ENCODE peak calls at places on chromosomes 4 and X, in ten cellular contexts. One of them, this sample, is unnamed.
A peak's percentile ranks its signal among the peaks of the same experiment; 100 is the strongest.

GRCh38 chr4:113610542-113610941 is 151.0 kb downstream of the CAMK2D start:
- DNase-seq in AG10803: no peak
- DNase-seq in HepG2: no peak
- DNase-seq in choroid plexus epithelial cell: no peak
- DNase-seq in psoas muscle: no peak
- DNase-seq in upper lobe of right lung: no peak
- DNase-seq in foreskin keratinocyte: no peak
- DNase-seq in cardiac muscle cell: no peak
- DNase-seq in A549: no peak
- DNase-seq in CD8-positive, alpha-beta T cell: no peak
- DNase-seq in this sample: no peak

GRCh38 chr4:99947190-99947578 is 766 bp upstream of the DNAJB14 start:
- DNase-seq in psoas muscle: no peak
- DNase-seq in A549: no peak
- DNase-seq in foreskin keratinocyte: no peak
- DNase-seq in choroid plexus epithelial cell: peak; percentile 33
- DNase-seq in HepG2: no peak
- DNase-seq in upper lobe of right lung: no peak
- DNase-seq in cardiac muscle cell: no peak
- DNase-seq in AG10803: no peak
- DNase-seq in CD8-positive, alpha-beta T cell: no peak
- DNase-seq in this sample: no peak

GRCh38 chr4:30716158-30716557 is 4.0 kb upstream of the PCDH7 start:
- DNase-seq in foreskin keratinocyte: peak; percentile 57
- DNase-seq in A549: peak; percentile 6
- DNase-seq in psoas muscle: no peak
- DNase-seq in upper lobe of right lung: no peak
- DNase-seq in choroid plexus epithelial cell: peak; percentile 64
- DNase-seq in cardiac muscle cell: peak; percentile 50
- DNase-seq in AG10803: no peak
- DNase-seq in HepG2: peak; percentile 2
- DNase-seq in CD8-positive, alpha-beta T cell: no peak
- DNase-seq in this sample: no peak

GRCh38 chrX:43595931-43596330 is 60.2 kb upstream of the MAOA start:
- DNase-seq in foreskin keratinocyte: no peak
- DNase-seq in A549: no peak
- DNase-seq in cardiac muscle cell: peak; percentile 58
- DNase-seq in HepG2: no peak
- DNase-seq in choroid plexus epithelial cell: peak; percentile 74
- DNase-seq in psoas muscle: no peak
- DNase-seq in CD8-positive, alpha-beta T cell: no peak
- DNase-seq in AG10803: no peak
- DNase-seq in upper lobe of right lung: no peak
- DNase-seq in this sample: no peak

GRCh38 chr4:130359537-130359936 is 1263.6 kb downstream of the C4orf33 start:
- DNase-seq in cardiac muscle cell: peak; percentile 64
- DNase-seq in upper lobe of right lung: no peak
- DNase-seq in foreskin keratinocyte: peak; percentile 15
- DNase-seq in HepG2: peak; percentile 1
- DNase-seq in CD8-positive, alpha-beta T cell: no peak
- DNase-seq in choroid plexus epithelial cell: peak; percentile 69
- DNase-seq in AG10803: peak; percentile 4
- DNase-seq in A549: no peak
- DNase-seq in psoas muscle: no peak
- DNase-seq in this sample: no peak

GRCh38 chr4:76590847-76591281 is 155.8 kb downstream of the SHROOM3 start:
- DNase-seq in HepG2: no peak
- DNase-seq in A549: no peak
- DNase-seq in foreskin keratinocyte: no peak
- DNase-seq in choroid plexus epithelial cell: peak; percentile 55
- DNase-seq in CD8-positive, alpha-beta T cell: no peak
- DNase-seq in upper lobe of right lung: no peak
- DNase-seq in cardiac muscle cell: peak; percentile 27
- DNase-seq in AG10803: peak; percentile 87
- DNase-seq in psoas muscle: no peak
- DNase-seq in this sample: no peak

GRCh38 chr4:26141916-26142638 is 178.7 kb upstream of the RBPJ start:
- DNase-seq in choroid plexus epithelial cell: peak; percentile 93
- DNase-seq in cardiac muscle cell: peak; percentile 25
- DNase-seq in upper lobe of right lung: no peak
- DNase-seq in psoas muscle: peak; percentile 62
- DNase-seq in AG10803: peak; percentile 63
- DNase-seq in HepG2: no peak
- DNase-seq in A549: no peak
- DNase-seq in foreskin keratinocyte: peak; percentile 10
- DNase-seq in CD8-positive, alpha-beta T cell: no peak
- DNase-seq in this sample: peak; percentile 85

GRCh38 chrX:128754130-128754529 is 701.9 kb upstream of the ACTRT1 start:
- DNase-seq in choroid plexus epithelial cell: no peak
- DNase-seq in AG10803: no peak
- DNase-seq in psoas muscle: no peak
- DNase-seq in foreskin keratinocyte: no peak
- DNase-seq in HepG2: peak; percentile 56
- DNase-seq in cardiac muscle cell: no peak
- DNase-seq in upper lobe of right lung: no peak
- DNase-seq in A549: no peak
- DNase-seq in CD8-positive, alpha-beta T cell: no peak
- DNase-seq in this sample: no peak

GRCh38 chr4:54228563-54229501 is at the start of gene PDGFRA:
- DNase-seq in AG10803: peak; percentile 97
- DNase-seq in psoas muscle: peak; percentile 85
- DNase-seq in choroid plexus epithelial cell: peak; percentile 95
- DNase-seq in cardiac muscle cell: peak; percentile 99
- DNase-seq in A549: no peak
- DNase-seq in HepG2: no peak
- DNase-seq in upper lobe of right lung: no peak
- DNase-seq in CD8-positive, alpha-beta T cell: no peak
- DNase-seq in foreskin keratinocyte: no peak
- DNase-seq in this sample: peak; percentile 89

GRCh38 chr4:174084542-174084941 is 198.9 kb downstream of the FBXO8 start:
- DNase-seq in choroid plexus epithelial cell: no peak
- DNase-seq in upper lobe of right lung: no peak
- DNase-seq in AG10803: no peak
- DNase-seq in foreskin keratinocyte: no peak
- DNase-seq in psoas muscle: no peak
- DNase-seq in A549: no peak
- DNase-seq in HepG2: no peak
- DNase-seq in CD8-positive, alpha-beta T cell: no peak
- DNase-seq in cardiac muscle cell: peak; percentile 32
- DNase-seq in this sample: no peak

DNA sequence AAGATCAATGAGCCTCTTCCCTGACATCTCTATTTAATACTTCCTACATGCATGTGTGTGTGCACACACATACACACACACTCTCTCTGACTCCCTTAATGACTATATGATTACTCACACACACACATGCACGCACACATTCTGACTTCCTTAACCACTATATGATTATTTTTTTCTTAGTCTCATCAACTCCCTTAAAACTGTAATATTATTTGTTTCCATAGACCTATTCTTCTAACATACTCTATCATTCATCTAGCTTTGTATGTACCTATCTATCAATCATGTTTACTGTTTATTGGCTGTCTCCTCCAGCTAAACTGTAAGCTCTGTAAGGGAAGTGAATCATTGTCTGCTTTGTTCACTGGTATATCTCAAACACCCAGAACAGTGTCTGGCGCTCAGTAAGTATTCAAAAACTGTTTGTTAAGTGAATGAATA is 236.6 kb downstream of the RASL11B start:
- DNase-seq in HepG2: no peak
- DNase-seq in AG10803: peak; percentile 77
- DNase-seq in choroid plexus epithelial cell: peak; percentile 63
- DNase-seq in foreskin keratinocyte: peak; percentile 92
- DNase-seq in cardiac muscle cell: peak; percentile 65
- DNase-seq in CD8-positive, alpha-beta T cell: no peak
- DNase-seq in upper lobe of right lung: no peak
- DNase-seq in psoas muscle: no peak
- DNase-seq in A549: no peak
- DNase-seq in this sample: no peak
- TF ChIP-seq CTCF in HepG2: no peak
- TF ChIP-seq CTCF in AG10803: no peak
- TF ChIP-seq CTCF in choroid plexus epithelial cell: no peak
- TF ChIP-seq CTCF in foreskin keratinocyte: no peak
- TF ChIP-seq CTCF in cardiac muscle cell: no peak
- TF ChIP-seq CTCF in CD8-positive, alpha-beta T cell: no peak
- TF ChIP-seq CTCF in upper lobe of right lung: no peak
- TF ChIP-seq CTCF in psoas muscle: no peak
- TF ChIP-seq CTCF in A549: no peak
- TF ChIP-seq CTCF in this sample: no peak

GRCh38 chr4:147846318-147847135 is 114.6 kb downstream of the ARHGAP10 start:
- DNase-seq in cardiac muscle cell: no peak
- DNase-seq in foreskin keratinocyte: no peak
- DNase-seq in psoas muscle: no peak
- DNase-seq in A549: no peak
- DNase-seq in CD8-positive, alpha-beta T cell: no peak
- DNase-seq in AG10803: no peak
- DNase-seq in HepG2: no peak
- DNase-seq in upper lobe of right lung: no peak
- DNase-seq in choroid plexus epithelial cell: no peak
- DNase-seq in this sample: no peak

GRCh38 chr4:147839651-147840050 is 107.8 kb downstream of the ARHGAP10 start:
- DNase-seq in cardiac muscle cell: no peak
- DNase-seq in A549: no peak
- DNase-seq in upper lobe of right lung: no peak
- DNase-seq in foreskin keratinocyte: no peak
- DNase-seq in CD8-positive, alpha-beta T cell: no peak
- DNase-seq in HepG2: no peak
- DNase-seq in AG10803: no peak
- DNase-seq in psoas muscle: no peak
- DNase-seq in choroid plexus epithelial cell: no peak
- DNase-seq in this sample: no peak

GRCh38 chr4:147842573-147842972 is 110.7 kb downstream of the ARHGAP10 start:
- DNase-seq in cardiac muscle cell: peak; percentile 97
- DNase-seq in A549: no peak
- DNase-seq in foreskin keratinocyte: peak; percentile 32
- DNase-seq in psoas muscle: peak; percentile 75
- DNase-seq in AG10803: no peak
- DNase-seq in HepG2: no peak
- DNase-seq in choroid plexus epithelial cell: peak; percentile 90
- DNase-seq in CD8-positive, alpha-beta T cell: no peak
- DNase-seq in upper lobe of right lung: no peak
- DNase-seq in this sample: no peak

GRCh38 chr4:147840846-147841732 is 109.2 kb downstream of the ARHGAP10 start:
- DNase-seq in foreskin keratinocyte: no peak
- DNase-seq in cardiac muscle cell: peak; percentile 56
- DNase-seq in choroid plexus epithelial cell: no peak
- DNase-seq in psoas muscle: no peak
- DNase-seq in upper lobe of right lung: no peak
- DNase-seq in CD8-positive, alpha-beta T cell: no peak
- DNase-seq in HepG2: no peak
- DNase-seq in AG10803: no peak
- DNase-seq in A549: no peak
- DNase-seq in this sample: no peak

DNA sequence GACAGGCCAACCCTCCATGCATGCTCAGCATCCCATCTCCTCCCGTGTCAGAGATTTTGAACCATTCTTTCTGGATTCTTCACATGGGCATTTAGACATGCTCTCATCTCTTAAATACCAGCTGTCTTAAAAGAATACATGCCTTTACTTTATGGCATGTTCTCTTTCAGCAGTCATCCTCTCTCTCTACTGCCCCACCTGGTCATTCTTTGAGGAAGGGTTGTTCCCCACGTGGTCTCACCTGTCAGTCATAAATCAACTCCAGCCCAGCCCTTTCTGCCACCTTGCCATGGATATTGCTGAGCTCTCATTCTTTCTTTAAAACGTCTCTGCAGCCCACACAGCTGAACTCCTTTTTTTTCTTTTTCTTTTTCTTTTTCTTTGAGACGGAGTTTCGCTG is 111.3 kb downstream of the ARHGAP10 start:
- DNase-seq in psoas muscle: no peak
- DNase-seq in AG10803: no peak
- DNase-seq in upper lobe of right lung: no peak
- DNase-seq in foreskin keratinocyte: peak; percentile 45
- DNase-seq in HepG2: peak; percentile 16
- DNase-seq in choroid plexus epithelial cell: no peak
- DNase-seq in CD8-positive, alpha-beta T cell: no peak
- DNase-seq in cardiac muscle cell: no peak
- DNase-seq in A549: peak; percentile 27
- DNase-seq in this sample: no peak
- TF ChIP-seq CTCF in psoas muscle: peak; percentile 25
- TF ChIP-seq CTCF in AG10803: no peak
- TF ChIP-seq CTCF in upper lobe of right lung: no peak
- TF ChIP-seq CTCF in foreskin keratinocyte: peak; percentile 62
- TF ChIP-seq CTCF in HepG2: no peak
- TF ChIP-seq CTCF in choroid plexus epithelial cell: peak; percentile 37
- TF ChIP-seq CTCF in CD8-positive, alpha-beta T cell: no peak
- TF ChIP-seq CTCF in cardiac muscle cell: peak; percentile 15
- TF ChIP-seq CTCF in A549: no peak
- TF ChIP-seq CTCF in this sample: no peak

DNA sequence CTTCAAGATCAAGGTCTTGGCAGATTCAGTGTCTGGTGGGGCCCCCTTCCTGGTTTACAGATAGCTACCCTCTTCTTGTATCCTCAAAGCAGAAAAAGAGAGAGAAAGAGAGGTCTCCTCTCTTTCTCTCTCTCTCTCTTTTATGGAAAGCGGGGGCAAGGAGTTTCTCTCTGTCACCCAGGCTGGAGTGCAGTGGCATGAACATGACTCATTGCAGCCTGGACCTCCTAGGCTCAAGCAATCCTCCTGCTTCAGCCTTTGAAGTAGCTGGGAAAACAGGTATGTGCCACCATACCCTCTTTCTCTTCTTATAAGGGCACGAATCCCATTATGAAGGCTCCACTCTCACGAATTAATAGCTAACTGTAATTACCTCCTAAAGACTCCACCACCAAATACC is 20.2 kb downstream of the RAB9B start:
- DNase-seq in AG10803: no peak
- DNase-seq in HepG2: peak; percentile 3
- DNase-seq in foreskin keratinocyte: no peak
- DNase-seq in upper lobe of right lung: no peak
- DNase-seq in A549: no peak
- DNase-seq in choroid plexus epithelial cell: no peak
- DNase-seq in CD8-positive, alpha-beta T cell: no peak
- DNase-seq in cardiac muscle cell: no peak
- DNase-seq in psoas muscle: no peak
- DNase-seq in this sample: no peak
- TF ChIP-seq CTCF in AG10803: no peak
- TF ChIP-seq CTCF in HepG2: no peak
- TF ChIP-seq CTCF in foreskin keratinocyte: no peak
- TF ChIP-seq CTCF in upper lobe of right lung: no peak
- TF ChIP-seq CTCF in A549: no peak
- TF ChIP-seq CTCF in choroid plexus epithelial cell: no peak
- TF ChIP-seq CTCF in CD8-positive, alpha-beta T cell: no peak
- TF ChIP-seq CTCF in cardiac muscle cell: no peak
- TF ChIP-seq CTCF in psoas muscle: no peak
- TF ChIP-seq CTCF in this sample: no peak

DNA sequence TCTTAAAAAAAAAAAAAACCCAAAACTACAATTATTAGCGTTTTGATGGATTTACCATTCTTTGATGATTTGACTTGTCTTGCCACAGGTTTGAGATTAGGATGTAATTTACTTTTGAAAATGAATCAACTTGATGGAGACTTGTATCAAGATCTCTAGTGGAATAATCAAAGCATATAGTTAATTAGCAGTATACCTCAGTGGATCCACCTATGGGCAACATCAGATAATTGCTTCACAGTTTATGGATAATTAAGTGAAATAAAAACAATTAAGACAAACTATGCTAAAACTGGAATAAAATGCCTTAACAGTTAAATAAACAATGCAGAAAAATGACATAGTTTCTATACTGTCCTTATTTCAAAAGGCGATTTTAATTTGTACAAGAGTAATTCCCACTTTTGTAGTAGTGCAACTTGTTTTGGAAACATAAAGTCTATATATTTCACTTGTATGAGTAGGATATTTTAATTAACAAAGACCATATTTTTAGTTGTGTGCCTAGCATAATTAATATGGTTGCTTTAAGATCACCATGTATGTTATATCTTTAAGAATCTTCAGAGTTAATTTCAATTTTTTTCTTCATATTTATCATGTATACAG is 4.2 kb downstream of the CPEB2 start:
- DNase-seq in upper lobe of right lung: no peak
- DNase-seq in A549: no peak
- DNase-seq in psoas muscle: no peak
- DNase-seq in CD8-positive, alpha-beta T cell: no peak
- DNase-seq in foreskin keratinocyte: peak; percentile 29
- DNase-seq in HepG2: no peak
- DNase-seq in choroid plexus epithelial cell: peak; percentile 55
- DNase-seq in cardiac muscle cell: peak; percentile 20
- DNase-seq in AG10803: peak; percentile 17
- DNase-seq in this sample: no peak
- TF ChIP-seq CTCF in upper lobe of right lung: peak; percentile 48
- TF ChIP-seq CTCF in A549: no peak
- TF ChIP-seq CTCF in psoas muscle: peak; percentile 43
- TF ChIP-seq CTCF in CD8-positive, alpha-beta T cell: peak; percentile 78
- TF ChIP-seq CTCF in foreskin keratinocyte: peak; percentile 65
- TF ChIP-seq CTCF in HepG2: no peak
- TF ChIP-seq CTCF in choroid plexus epithelial cell: peak; percentile 50
- TF ChIP-seq CTCF in cardiac muscle cell: peak; percentile 42
- TF ChIP-seq CTCF in AG10803: peak; percentile 51
- TF ChIP-seq CTCF in this sample: peak; percentile 51

This sample was measured in osteocyte.